ENCODE peak calls at places on chromosomes 2 and 18, in nine cellular contexts. L is AG04450; J is HFFc6; C is iPS-NIHi11; F is stimulated activated CD4-positive, alpha-beta T cell treated with anti-CD3 and anti-CD28 coated beads, Interleukin-1b, Interleukin-23, amount 100 ng/mL, for 48 hours; A is retina; Q is iris pigment epithelial cell; I is naive thymus-derived CD4-positive, alpha-beta T cell; E is GF-D8. P is an unnamed sample.

GRCh38 chr18:79778291-79778791 is 19.4 kb upstream of the KCNG2 start:
- DNase-seq in L (no peak), J (no peak), C (no peak), F (no peak), A (no peak), Q (no peak), I (no peak), E (no peak), P (peak)

GRCh38 chr18:77137851-77138250 is 5.3 kb upstream of the MBP start:
- DNase-seq in L (no peak), J (no peak), C (no peak), F (no peak), A (no peak), Q (no peak), I (no peak), E (no peak), P (no peak)

GRCh38 chr2:226791056-226791486 is 8.5 kb downstream of the IRS1 start:
- DNase-seq in L (no peak), J (peak), C (peak), F (no peak), A (peak), Q (peak), I (peak), E (no peak), P (no peak)

GRCh38 chr2:58571181-58571852 is 330.2 kb upstream of the FANCL start:
- DNase-seq in L (peak), J (peak), C (peak), F (no peak), A (peak), Q (peak), I (no peak), E (peak), P (no peak)

GRCh38 chr2:20625491-20625919 is 25.4 kb downstream of the HS1BP3 start:
- DNase-seq in L (no peak), J (no peak), C (no peak), F (no peak), A (no peak), Q (no peak), I (no peak), E (no peak), P (peak)

GRCh38 chr2:66561645-66562336 is 126.9 kb downstream of the MEIS1 start:
- DNase-seq in L (no peak), J (no peak), C (no peak), F (no peak), A (peak), Q (no peak), I (no peak), E (no peak), P (no peak)

GRCh38 chr2:207311316-207312005 is 145.7 kb upstream of the KLF7 start:
- DNase-seq in L (peak), J (peak), C (no peak), F (peak), A (no peak), Q (peak), I (no peak), E (no peak), P (no peak)

GRCh38 chr2:74357627-74358026 is 14.4 kb upstream of the SLC4A5 start:
- DNase-seq in L (no peak), J (no peak), C (peak), F (no peak), A (no peak), Q (peak), I (no peak), E (no peak), P (no peak)

GRCh38 chr2:234974501-234975385 is 22.9 kb downstream of the SH3BP4 start:
- DNase-seq in L (no peak), J (peak), C (peak), F (no peak), A (no peak), Q (peak), I (no peak), E (no peak), P (no peak)

GRCh38 chr2:72115361-72116080 is 32.1 kb downstream of the CYP26B1 start:
- DNase-seq in L (peak), J (peak), C (peak), F (no peak), A (no peak), Q (peak), I (no peak), E (no peak), P (peak)

GRCh38 chr2:36965751-36966369 is 476 bp downstream of the STRN start:
- DNase-seq in L (no peak), J (no peak), C (peak), F (peak), A (peak), Q (no peak), I (peak), E (no peak), P (peak)

GRCh38 chr2:54503192-54503591 is 47.1 kb downstream of the SPTBN1 start:
- DNase-seq in L (no peak), J (no peak), C (peak), F (peak), A (peak), Q (peak), I (no peak), E (no peak), P (no peak)

GRCh38 chr18:72460210-72460680 is 83.9 kb downstream of the CBLN2 start:
- DNase-seq in L (no peak), J (no peak), C (no peak), F (no peak), A (no peak), Q (peak), I (no peak), E (no peak), P (no peak)

GRCh38 chr2:105806994-105807393 is 62.3 kb downstream of the NCK2 start:
- DNase-seq in L (no peak), J (no peak), C (no peak), F (peak), A (no peak), Q (no peak), I (no peak), E (no peak), P (no peak)

GRCh38 chr2:125427721-125428315 is 1228.1 kb upstream of the GYPC start:
- DNase-seq in L (peak), J (no peak), C (no peak), F (no peak), A (no peak), Q (no peak), I (no peak), E (no peak), P (no peak)

GRCh38 chr2:97966545-97967215 is 29.1 kb downstream of the TMEM131 start:
- DNase-seq in L (no peak), J (no peak), C (no peak), F (no peak), A (no peak), Q (peak), I (no peak), E (no peak), P (no peak)

GRCh38 chr2:67612576-67612981 is 215.4 kb downstream of the ETAA1 start:
- DNase-seq in L (no peak), J (no peak), C (peak), F (no peak), A (no peak), Q (peak), I (no peak), E (no peak), P (no peak)

GRCh38 chr2:13858626-13859025 is 773.9 kb upstream of the LRATD1 start:
- DNase-seq in L (no peak), J (no peak), C (no peak), F (no peak), A (no peak), Q (no peak), I (no peak), E (no peak), P (no peak)

GRCh38 chr18:57771183-57771582 is 31.9 kb downstream of the ATP8B1 start:
- DNase-seq in L (no peak), J (no peak), C (no peak), F (no peak), A (no peak), Q (no peak), I (no peak), E (peak), P (no peak)

GRCh38 chr2:173264603-173265366 is 89.9 kb upstream of the CDCA7 start:
- DNase-seq in L (no peak), J (no peak), C (peak), F (peak), A (no peak), Q (peak), I (no peak), E (peak), P (no peak)

GRCh38 chr2:114550895-114551793 is 108.7 kb downstream of the DPP10 start:
- DNase-seq in L (no peak), J (peak), C (peak), F (no peak), A (peak), Q (peak), I (no peak), E (no peak), P (no peak)

GRCh38 chr18:79513381-79514081 is 117.8 kb downstream of the NFATC1 start:
- DNase-seq in L (no peak), J (no peak), C (no peak), F (no peak), A (no peak), Q (no peak), I (no peak), E (no peak), P (peak)

GRCh38 chr2:119469131-119469530 is 37.5 kb downstream of the TMEM37 start:
- DNase-seq in L (no peak), J (no peak), C (no peak), F (no peak), A (no peak), Q (no peak), I (no peak), E (no peak), P (no peak)

GRCh38 chr2:15480552-15480951 is 80.6 kb downstream of the NBAS start:
- DNase-seq in L (no peak), J (no peak), C (no peak), F (no peak), A (no peak), Q (no peak), I (no peak), E (no peak), P (no peak)

GRCh38 chr2:223536546-223536945 is 65.6 kb downstream of the SCG2 start:
- DNase-seq in L (no peak), J (no peak), C (no peak), F (no peak), A (no peak), Q (peak), I (no peak), E (no peak), P (no peak)

GRCh38 chr2:65397122-65397521 is 35.3 kb downstream of the SPRED2 start:
- DNase-seq in L (no peak), J (no peak), C (no peak), F (peak), A (no peak), Q (peak), I (no peak), E (no peak), P (no peak)

GRCh38 chr2:102736174-102736606 is 25.6 kb upstream of the TMEM182 start:
- DNase-seq in L (no peak), J (no peak), C (peak), F (peak), A (no peak), Q (peak), I (no peak), E (peak), P (no peak)

GRCh38 chr2:191352536-191352935 is 107.3 kb downstream of the MYO1B start:
- DNase-seq in L (peak), J (peak), C (no peak), F (no peak), A (no peak), Q (peak), I (no peak), E (no peak), P (no peak)

GRCh38 chr2:213691351-213691750 is 407.1 kb downstream of the SPAG16 start:
- DNase-seq in L (no peak), J (no peak), C (no peak), F (no peak), A (no peak), Q (no peak), I (no peak), E (no peak), P (no peak)

GRCh38 chr2:174623106-174623680 is 25.6 kb upstream of the WIPF1 start:
- DNase-seq in L (no peak), J (no peak), C (no peak), F (no peak), A (no peak), Q (no peak), I (no peak), E (no peak), P (no peak)

GRCh38 chr2:228649876-228650275 is 468.4 kb upstream of the SPHKAP start:
- DNase-seq in L (no peak), J (no peak), C (no peak), F (no peak), A (no peak), Q (no peak), I (no peak), E (no peak), P (no peak)

GRCh38 chr2:64062840-64063239 is 43.6 kb upstream of the VPS54 start:
- DNase-seq in L (peak), J (peak), C (no peak), F (no peak), A (no peak), Q (peak), I (no peak), E (no peak), P (no peak)

GRCh38 chr2:190682168-190682567 is 33.3 kb downstream of the NAB1 start:
- DNase-seq in L (no peak), J (no peak), C (no peak), F (no peak), A (no peak), Q (peak), I (no peak), E (no peak), P (no peak)

GRCh38 chr2:154945977-154946376 is 247.5 kb downstream of the KCNJ3 start:
- DNase-seq in L (no peak), J (no peak), C (no peak), F (no peak), A (no peak), Q (no peak), I (no peak), E (no peak), P (no peak)

GRCh38 chr18:69308620-69309019 is 92.1 kb upstream of the DOK6 start:
- DNase-seq in L (no peak), J (no peak), C (no peak), F (no peak), A (no peak), Q (no peak), I (no peak), E (no peak), P (no peak)

GRCh38 chr2:38474833-38475566 is 97.9 kb upstream of the ATL2 start:
- DNase-seq in L (no peak), J (no peak), C (no peak), F (peak), A (no peak), Q (no peak), I (no peak), E (no peak), P (no peak)

P was measured in RWPE2.